ENCODE peak calls at places on chromosome 2, in six cellular contexts. R is T-helper 17 cell, V is heart right ventricle, Z is GM12891, K is activated T-helper 1 cell treated with Interleukin-2 at 50 U/mL for 16 hours, W is non-pigmented ciliary epithelial cell. J is an unnamed sample.

GRCh38 chr2:72934683-72935610 is 17.6 kb downstream of the EMX1 start:
- DNase-seq in R (no peak), W (no peak), Z (no peak), V (no peak), K (no peak), J (no peak)

GRCh38 chr2:107108556-107108955 is 222.6 kb upstream of the ST6GAL2 start:
- DNase-seq in R (no peak), Z (no peak), W (no peak), K (no peak), V (no peak), J (no peak)

GRCh38 chr2:222733846-222734689 is 62.6 kb downstream of the MOGAT1 start:
- DNase-seq in K (no peak), Z (no peak), V (no peak), R (no peak), W (no peak), J (no peak)

GRCh38 chr2:43300222-43300621 is 73.8 kb upstream of the ZFP36L2 start:
- DNase-seq in Z (no peak), W (no peak), V (no peak), K (no peak), R (no peak), J (no peak)

GRCh38 chr2:153455403-153455802 is 23.2 kb downstream of the RPRM start:
- DNase-seq in R (no peak), K (no peak), V (no peak), Z (no peak), W (no peak), J (no peak)

GRCh38 chr2:74036450-74037175 is 51.9 kb downstream of the TET3 start:
- DNase-seq in R (no peak), V (no peak), W (no peak), Z (no peak), K (no peak), J (no peak)

GRCh38 chr2:23944527-23944926 is 4.3 kb downstream of the UBXN2A start:
- DNase-seq in R (no peak), V (no peak), Z (no peak), K (no peak), W (no peak), J (no peak)

GRCh38 chr2:84526562-84526961 is 10.3 kb downstream of the DNAH6 start:
- DNase-seq in W (no peak), R (no peak), Z (no peak), K (no peak), V (no peak), J (no peak)